ENCODE peak calls at places on chromosomes 12 and 14, in five cellular contexts. W, A, I, T and V are unnamed samples.

GRCh38 chr14:35515916-35516315 is 18.0 kb upstream of the INSM2 start:
- DNase-seq in W (no peak), A (no peak), I (no peak), T (no peak), V (no peak)

GRCh38 chr12:70246580-70246979 is 3.3 kb downstream of the CNOT2 start:
- DNase-seq in W (no peak), A (no peak), I (no peak), T (no peak), V (no peak)

GRCh38 chr12:24488091-24488596 is 460.8 kb downstream of the BCAT1 start:
- DNase-seq in W (no peak), A (no peak), I (no peak), T (no peak), V (no peak)

GRCh38 chr12:104204690-104205480 is 10.7 kb upstream of the TXNRD1 start:
- DNase-seq in W (no peak), A (no peak), I (no peak), T (no peak), V (no peak)

GRCh38 chr14:52080817-52081755 is 12.2 kb upstream of the NID2 start:
- DNase-seq in W (peak; percentile 74), A (no peak), I (no peak), T (peak; percentile 61), V (peak; percentile 25)

GRCh38 chr12:83031301-83031700 is 344.6 kb downstream of the TMTC2 start:
- DNase-seq in W (no peak), A (no peak), I (no peak), T (no peak), V (no peak)

GRCh38 chr12:132481771-132482745 is 7.9 kb upstream of the FBRSL1 start:
- DNase-seq in W (no peak), A (no peak), I (no peak), T (no peak), V (no peak)

GRCh38 chr12:65408448-65408847 is 130.0 kb downstream of the MSRB3 start:
- DNase-seq in W (no peak), A (no peak), I (no peak), T (no peak), V (no peak)

GRCh38 chr14:24818054-24818822 is 184.2 kb upstream of the GZMB start:
- DNase-seq in W (peak; percentile 77), A (peak; percentile 60), I (no peak), T (no peak), V (no peak)

GRCh38 chr12:95955549-95956159 is 12.5 kb downstream of the AMDHD1 start:
- DNase-seq in W (no peak), A (no peak), I (no peak), T (no peak), V (no peak)

GRCh38 chr14:22613091-22613695 is 15.1 kb downstream of the ABHD4 start:
- DNase-seq in W (no peak), A (no peak), I (no peak), T (no peak), V (no peak)

GRCh38 chr14:22391908-22392307 is 197.1 kb downstream of the DAD1 start:
- DNase-seq in W (peak; percentile 65), A (no peak), I (peak; percentile 68), T (peak; percentile 85), V (peak; percentile 49)

GRCh38 chr12:92593734-92594402 is 108.9 kb upstream of the PLEKHG7 start:
- DNase-seq in W (peak; percentile 10), A (no peak), I (peak; percentile 96), T (peak; percentile 86), V (no peak)

GRCh38 chr14:101500681-101501080 is 60.6 kb upstream of the DIO3 start:
- DNase-seq in W (no peak), A (peak; percentile 28), I (no peak), T (no peak), V (no peak)

GRCh38 chr12:77724367-77724957 is 106.2 kb upstream of the NAV3 start:
- DNase-seq in W (no peak), A (no peak), I (no peak), T (no peak), V (no peak)

GRCh38 chr12:75482636-75483035 is 2.1 kb downstream of the GLIPR1 start:
- DNase-seq in W (no peak), A (no peak), I (no peak), T (no peak), V (no peak)

GRCh38 chr12:115407723-115408122 is 723.7 kb upstream of the TBX3 start:
- DNase-seq in W (no peak), A (no peak), I (no peak), T (no peak), V (no peak)

GRCh38 chr14:85501751-85502150 is 28.2 kb upstream of the FLRT2 start:
- DNase-seq in W (no peak), A (no peak), I (no peak), T (no peak), V (no peak)

GRCh38 chr12:65854629-65855028 is 30.3 kb downstream of the HMGA2 start:
- DNase-seq in W (no peak), A (no peak), I (no peak), T (no peak), V (no peak)

GRCh38 chr14:92785601-92786426 is 8.3 kb upstream of the GOLGA5 start:
- DNase-seq in W (no peak), A (no peak), I (no peak), T (peak; percentile 77), V (peak; percentile 38)

GRCh38 chr12:22437031-22437806 is 102.7 kb upstream of the ST8SIA1 start:
- DNase-seq in W (no peak), A (no peak), I (no peak), T (no peak), V (no peak)

GRCh38 chr14:57486767-57487379 is 6.8 kb downstream of the CCDC198 start:
- DNase-seq in W (no peak), A (no peak), I (no peak), T (no peak), V (no peak)

GRCh38 chr12:20404576-20405346 is 36.4 kb downstream of the PDE3A start:
- DNase-seq in W (no peak), A (no peak), I (no peak), T (peak; percentile 56), V (no peak)

GRCh38 chr12:12017798-12018197 is 52.9 kb upstream of the BCL2L14 start:
- DNase-seq in W (no peak), A (no peak), I (no peak), T (peak; percentile 38), V (no peak)

GRCh38 chr14:51539571-51540037 is 112.1 kb upstream of the FRMD6 start:
- DNase-seq in W (peak; percentile 10), A (no peak), I (no peak), T (no peak), V (no peak)

GRCh38 chr12:113463746-113464743 is 7.6 kb downstream of the LHX5 start:
- DNase-seq in W (no peak), A (no peak), I (no peak), T (no peak), V (no peak)

GRCh38 chr12:113466770-113467153 is 4.9 kb downstream of the LHX5 start:
- DNase-seq in W (no peak), A (no peak), I (no peak), T (no peak), V (no peak)

GRCh38 chr12:113462880-113463745 is 8.6 kb downstream of the LHX5 start:
- DNase-seq in W (no peak), A (no peak), I (no peak), T (no peak), V (no peak)

GRCh38 chr12:113465808-113466769 is 5.6 kb downstream of the LHX5 start:
- DNase-seq in W (no peak), A (no peak), I (no peak), T (no peak), V (no peak)

DNA sequence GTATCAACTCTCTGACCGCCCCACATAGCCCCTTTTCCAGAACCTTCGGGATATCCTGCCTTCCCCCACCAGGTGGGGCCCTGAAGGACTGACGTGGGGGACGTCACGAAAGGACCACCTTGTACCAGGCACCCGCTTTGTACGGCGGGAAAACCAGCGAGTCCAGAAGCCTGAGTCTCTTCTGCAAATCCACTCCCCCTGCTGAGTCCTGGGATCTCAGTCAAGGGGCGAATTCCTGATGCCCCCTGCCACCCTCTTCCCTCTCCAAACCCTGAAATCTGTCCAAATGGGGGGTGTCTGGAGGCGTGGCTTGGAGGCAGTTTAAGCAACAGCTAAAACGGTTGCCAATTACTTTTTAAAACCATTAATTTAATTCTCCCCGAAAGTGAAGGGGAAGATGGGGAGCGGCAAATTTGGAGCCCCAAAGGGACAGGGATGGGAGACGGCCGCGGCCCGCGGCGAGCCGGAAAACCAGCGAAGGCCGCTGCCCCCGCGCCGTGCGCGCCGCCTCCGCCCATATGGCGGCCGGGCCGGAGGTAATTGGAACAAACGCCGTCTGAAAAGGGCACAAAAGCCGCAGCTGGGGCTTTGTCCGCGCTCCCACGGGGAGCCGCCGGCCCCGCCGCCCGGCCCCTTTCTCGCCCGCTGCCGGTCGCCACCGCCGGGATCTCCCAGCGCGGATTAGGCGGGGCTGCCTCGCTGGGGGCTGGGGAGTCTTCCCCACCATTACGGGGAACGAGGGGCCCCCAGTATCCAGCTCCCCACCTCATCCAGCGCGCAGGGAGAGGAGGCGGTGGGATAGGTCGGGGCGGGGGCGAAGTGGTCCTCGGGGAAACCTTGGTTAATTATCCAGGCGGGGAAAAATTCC is 6.6 kb downstream of the LHX5 start:
- DNase-seq in W (no peak), A (no peak), I (no peak), T (no peak), V (no peak)
- H3K4me3 ChIP-seq in W (no peak overlapping the region), A (no peak overlapping the region), I (no peak overlapping the region), T (no peak overlapping the region), V (no peak overlapping the region)

GRCh38 chr12:121466800-121467637 is 67.1 kb downstream of the RNF34 start:
- DNase-seq in W (peak; percentile 92), A (peak; percentile 94), I (peak; percentile 43), T (peak; percentile 93), V (peak; percentile 89)
- TF ChIP-seq POLR2A in W (peak; percentile 51), A (peak; percentile 66), I (peak; percentile 77), T (peak; percentile 46), V (no peak)

DNA sequence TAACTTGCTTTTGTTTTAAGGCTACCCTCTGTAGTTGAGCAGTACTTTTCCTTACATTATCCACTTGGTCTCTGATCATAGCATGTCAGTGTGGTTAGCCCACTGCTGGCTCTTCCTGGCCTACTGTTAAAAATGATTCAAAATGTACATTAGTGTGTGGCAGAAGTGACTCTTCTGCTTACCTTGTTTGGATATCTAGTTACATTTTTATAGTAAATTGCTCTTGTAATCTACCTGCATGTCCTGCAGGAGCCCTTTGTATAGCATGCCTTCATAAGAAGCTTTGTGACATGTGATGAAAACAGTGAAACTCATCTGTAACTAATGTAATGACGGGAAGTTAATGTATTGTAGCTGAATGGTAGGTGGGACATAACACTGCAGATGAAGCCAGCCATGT is 8.1 kb downstream of the SPATS2 start:
- DNase-seq in W (no peak), A (no peak), I (no peak), T (no peak), V (no peak)
- H3K27ac ChIP-seq in W (no peak overlapping the region), A (no peak overlapping the region), I (no peak overlapping the region), T (no peak overlapping the region), V (no peak overlapping the region)

DNA sequence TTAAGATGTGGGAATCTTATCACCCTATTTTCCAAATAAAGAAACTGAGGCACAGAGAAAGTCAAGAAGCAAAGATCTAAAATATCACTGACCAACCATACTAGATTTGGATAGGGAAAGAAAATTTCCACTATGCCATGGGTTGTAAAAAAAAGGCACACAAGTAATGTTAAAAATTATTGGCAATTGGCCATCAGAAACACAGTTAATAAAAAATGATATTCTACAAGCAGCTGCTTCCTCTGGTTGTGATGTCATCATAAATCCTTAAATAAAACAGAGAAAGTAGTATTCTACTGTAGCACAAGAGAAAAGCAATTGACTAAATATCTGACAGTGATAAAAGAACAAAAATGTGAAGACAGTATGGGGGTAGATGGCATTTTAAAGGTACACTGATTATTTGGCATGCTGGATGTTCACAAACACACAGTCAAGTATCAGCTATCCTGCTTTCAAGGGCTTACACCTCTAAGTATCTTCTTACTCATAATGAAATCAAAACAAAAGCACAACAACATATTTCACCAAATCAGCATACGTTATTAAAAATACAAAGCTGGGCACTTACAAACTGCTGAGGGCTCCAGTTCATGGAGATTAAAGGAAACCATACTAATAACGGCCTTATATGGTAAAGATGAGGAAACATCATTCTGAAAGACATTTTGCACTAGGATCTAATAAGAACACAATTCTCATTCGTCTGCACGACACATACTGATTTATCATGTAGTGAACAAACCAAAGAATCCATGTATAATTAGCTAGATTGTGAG is 45.7 kb downstream of the CORO1C start:
- DNase-seq in W (no peak), A (no peak), I (no peak), T (no peak), V (no peak)
- H3K4me3 ChIP-seq in W (no peak overlapping the region), A (no peak overlapping the region), I (no peak overlapping the region), T (no peak overlapping the region), V (no peak overlapping the region)